ENCODE peak calls at places on chromosomes 5 and 9, in six cellular contexts. G is activated CD4-positive, alpha-beta T cell treated with anti-CD3 and anti-CD28 coated beads, Interleukin-2, amount 50 U/mL, for 1 hour; M is KG1; A is pulmonary artery endothelial cell; C is NCI-H2081; O is iPS-NIHi11. E is an unnamed sample.

GRCh38 chr5:128736567-128736966 is 198.5 kb upstream of the FBN2 start:
- DNase-seq in C (no peak), G (no peak), M (no peak), O (peak; percentile 23), A (no peak), E (no peak)

GRCh38 chr9:16553869-16554540 is 316.5 kb downstream of the BNC2 start:
- DNase-seq in M (no peak), G (no peak), C (no peak), A (no peak), O (no peak), E (no peak)

GRCh38 chr9:94945191-94946144 is 219.0 kb downstream of the AOPEP start:
- DNase-seq in C (no peak), O (no peak), A (no peak), M (no peak), G (no peak), E (no peak)

GRCh38 chr9:137479315-137479861 is 20.3 kb upstream of the NSMF start:
- DNase-seq in M (no peak), G (no peak), C (no peak), O (no peak), A (no peak), E (no peak)

GRCh38 chr5:31921852-31922305 is 252.2 kb downstream of the GOLPH3 start:
- DNase-seq in G (no peak), C (no peak), A (no peak), M (no peak), O (no peak), E (no peak)

GRCh38 chr5:171367424-171368370 is 20.0 kb upstream of the NPM1 start:
- DNase-seq in M (peak; percentile 52), C (no peak), O (no peak), G (no peak), A (no peak), E (no peak)

GRCh38 chr5:178284095-178284675 is 51.6 kb upstream of the PHYKPL start:
- DNase-seq in A (no peak), G (no peak), M (peak; percentile 18), C (no peak), O (no peak), E (no peak)

GRCh38 chr9:86217076-86217475 is 42.4 kb downstream of the C9orf153 start:
- DNase-seq in A (no peak), M (no peak), O (no peak), G (no peak), C (no peak), E (no peak)

GRCh38 chr5:176609724-176610429 is at the start of gene GPRIN1:
- DNase-seq in C (peak; percentile 76), O (peak; percentile 96), M (peak; percentile 3), A (no peak), G (peak; percentile 48), E (peak; percentile 79)

E was measured in NCI-H1417.